ENCODE peak calls at places on chromosome 9, in four cellular contexts. One of them, this sample, is unnamed.

GRCh38 chr9:115757461-115757860 is 396.1 kb upstream of the PAPPA start:
- DNase-seq in WTC11: no peak
- DNase-seq in HepG2: no peak
- DNase-seq in K562: no peak
- DNase-seq in this sample: no peak

GRCh38 chr9:130239741-130240241 is 25.8 kb upstream of the HMCN2 start:
- DNase-seq in WTC11: no peak
- DNase-seq in HepG2: no peak
- DNase-seq in K562: no peak
- DNase-seq in this sample: no peak

GRCh38 chr9:117046666-117047327 is 359.7 kb downstream of the TRIM32 start:
- DNase-seq in WTC11: no peak
- DNase-seq in HepG2: no peak
- DNase-seq in K562: no peak
- DNase-seq in this sample: no peak

GRCh38 chr9:130026583-130027427 is 16.2 kb downstream of the FNBP1 start:
- DNase-seq in WTC11: no peak
- DNase-seq in HepG2: no peak
- DNase-seq in K562: no peak
- DNase-seq in this sample: no peak

GRCh38 chr9:123807241-123807640 is 122.7 kb downstream of the DENND1A start:
- DNase-seq in WTC11: no peak
- DNase-seq in HepG2: no peak
- DNase-seq in K562: no peak
- DNase-seq in this sample: no peak

GRCh38 chr9:105681724-105682123 is 12.6 kb upstream of the TMEM38B start:
- DNase-seq in WTC11: no peak
- DNase-seq in HepG2: no peak
- DNase-seq in K562: peak; percentile 82
- DNase-seq in this sample: no peak

GRCh38 chr9:95669253-95669652 is 152.5 kb upstream of the PTCH1 start:
- DNase-seq in WTC11: no peak
- DNase-seq in HepG2: no peak
- DNase-seq in K562: no peak
- DNase-seq in this sample: no peak

GRCh38 chr9:37611961-37612360 is 19.6 kb upstream of the TOMM5 start:
- DNase-seq in WTC11: no peak
- DNase-seq in HepG2: no peak
- DNase-seq in K562: no peak
- DNase-seq in this sample: no peak

GRCh38 chr9:115540091-115540490 is 422.1 kb upstream of the TNC start:
- DNase-seq in WTC11: no peak
- DNase-seq in HepG2: no peak
- DNase-seq in K562: no peak
- DNase-seq in this sample: no peak

GRCh38 chr9:63817622-63818518 is 1467.1 kb downstream of the FOXD4L5 start:
- DNase-seq in WTC11: peak; percentile 73
- DNase-seq in HepG2: peak; percentile 10
- DNase-seq in K562: no peak
- DNase-seq in this sample: peak; percentile 47

GRCh38 chr9:91720746-91721705 is 229.0 kb downstream of the ROR2 start:
- DNase-seq in WTC11: no peak
- DNase-seq in HepG2: no peak
- DNase-seq in K562: peak; percentile 13
- DNase-seq in this sample: peak; percentile 53

GRCh38 chr9:82342046-82342445 is 353.5 kb downstream of the SPATA31D1 start:
- DNase-seq in WTC11: no peak
- DNase-seq in HepG2: no peak
- DNase-seq in K562: no peak
- DNase-seq in this sample: no peak

GRCh38 chr9:1880038-1880565 is 135.0 kb upstream of the SMARCA2 start:
- DNase-seq in WTC11: no peak
- DNase-seq in HepG2: no peak
- DNase-seq in K562: no peak
- DNase-seq in this sample: no peak

GRCh38 chr9:6384732-6385131 is 28.3 kb upstream of the UHRF2 start:
- DNase-seq in WTC11: no peak
- DNase-seq in HepG2: no peak
- DNase-seq in K562: peak; percentile 17
- DNase-seq in this sample: no peak

GRCh38 chr9:136829412-136829811 is 12.9 kb upstream of the AJM1 start:
- DNase-seq in WTC11: peak; percentile 10
- DNase-seq in HepG2: no peak
- DNase-seq in K562: no peak
- DNase-seq in this sample: no peak
- TF ChIP-seq FOXJ3 in WTC11: no peak
- TF ChIP-seq FOXJ3 in HepG2: no peak
- TF ChIP-seq FOXJ3 in K562: no peak
- TF ChIP-seq FOXJ3 in this sample: no peak

DNA sequence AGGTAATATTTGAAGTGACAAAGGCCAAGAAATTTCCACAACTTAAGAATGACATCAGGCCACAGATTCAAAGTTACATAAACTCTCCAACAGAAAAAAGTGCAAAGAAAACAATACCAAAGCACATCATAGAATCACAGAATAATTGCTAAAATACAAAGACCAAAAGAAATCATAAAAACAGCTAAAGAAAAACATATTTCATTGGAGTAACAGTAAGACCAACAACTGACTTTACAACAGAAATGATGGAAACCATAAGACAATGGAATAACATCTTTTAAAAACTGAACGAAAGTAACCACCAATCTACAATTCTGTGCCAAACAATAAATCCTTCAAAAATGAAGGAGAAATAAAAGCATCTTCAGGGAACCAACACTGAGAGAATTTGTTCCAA is 38.3 kb downstream of the ZDHHC21 start:
- DNase-seq in WTC11: no peak
- DNase-seq in HepG2: no peak
- DNase-seq in K562: no peak
- DNase-seq in this sample: no peak
- TF ChIP-seq FOXJ3 in WTC11: no peak
- TF ChIP-seq FOXJ3 in HepG2: no peak
- TF ChIP-seq FOXJ3 in K562: no peak
- TF ChIP-seq FOXJ3 in this sample: no peak

GRCh38 chr9:126523621-126524111 is 90.1 kb upstream of the LMX1B start:
- DNase-seq in WTC11: no peak
- DNase-seq in HepG2: no peak
- DNase-seq in K562: no peak
- DNase-seq in this sample: peak; percentile 24
- TF ChIP-seq FOXJ3 in WTC11: no peak
- TF ChIP-seq FOXJ3 in HepG2: no peak
- TF ChIP-seq FOXJ3 in K562: no peak
- TF ChIP-seq FOXJ3 in this sample: no peak

GRCh38 chr9:134589748-134590147 is 51.9 kb upstream of the COL5A1 start:
- DNase-seq in WTC11: no peak
- DNase-seq in HepG2: no peak
- DNase-seq in K562: no peak
- DNase-seq in this sample: no peak

GRCh38 chr9:134585021-134585561 is 56.5 kb upstream of the COL5A1 start:
- DNase-seq in WTC11: no peak
- DNase-seq in HepG2: no peak
- DNase-seq in K562: no peak
- DNase-seq in this sample: no peak

GRCh38 chr9:134591082-134591571 is 50.5 kb upstream of the COL5A1 start:
- DNase-seq in WTC11: no peak
- DNase-seq in HepG2: no peak
- DNase-seq in K562: no peak
- DNase-seq in this sample: no peak

GRCh38 chr9:134590240-134591081 is 51.1 kb upstream of the COL5A1 start:
- DNase-seq in WTC11: no peak
- DNase-seq in HepG2: peak; percentile 24
- DNase-seq in K562: no peak
- DNase-seq in this sample: no peak

DNA sequence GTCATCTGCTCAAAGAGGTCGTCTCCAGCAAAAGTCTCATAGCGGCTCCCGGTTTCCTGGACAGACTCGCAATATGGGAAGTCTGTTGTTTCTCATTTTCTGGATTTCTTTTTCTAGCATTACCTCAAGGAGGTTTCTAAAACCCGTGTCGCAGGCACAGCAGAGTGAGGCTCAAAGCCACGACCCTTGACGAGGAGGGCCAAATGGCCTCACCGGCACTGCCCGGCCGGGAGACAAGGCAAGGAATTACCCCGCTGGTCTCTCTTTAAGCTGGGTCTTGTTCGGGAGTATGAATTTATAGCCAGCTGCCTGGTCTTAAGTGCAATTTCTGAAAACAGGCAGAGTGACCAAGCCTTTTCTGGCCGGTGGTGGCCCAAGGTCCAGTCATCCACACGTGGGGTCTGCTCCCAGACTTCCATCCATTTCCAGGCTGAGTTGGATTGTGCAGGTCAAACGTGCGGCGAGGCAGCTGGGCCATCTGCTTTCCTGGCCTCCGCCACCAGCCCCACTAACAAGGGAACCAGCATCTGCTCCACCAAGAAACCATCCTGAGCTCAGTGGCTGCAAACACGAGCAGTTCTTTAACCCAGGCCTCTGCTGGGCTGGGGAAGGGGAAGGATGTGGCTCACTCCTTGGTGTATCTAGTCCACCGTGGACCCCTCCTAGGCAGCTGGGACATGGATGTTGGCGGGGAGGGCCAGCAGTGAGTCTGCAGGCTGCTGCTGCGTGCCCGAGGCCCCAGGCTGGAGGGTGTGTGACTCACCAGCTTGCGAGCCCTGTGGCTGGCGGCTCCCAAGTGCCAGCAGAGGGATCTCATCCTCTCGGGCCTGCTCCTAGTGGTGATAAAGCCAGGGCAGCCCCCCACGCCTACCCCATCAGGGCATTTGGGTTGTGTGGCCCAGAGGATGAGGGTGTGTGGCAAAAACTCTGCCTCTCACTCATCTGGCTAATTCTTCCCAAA is 55.6 kb upstream of the COL5A1 start:
- DNase-seq in WTC11: no peak
- DNase-seq in HepG2: no peak
- DNase-seq in K562: no peak
- DNase-seq in this sample: no peak
- TF ChIP-seq FOXJ3 in WTC11: no peak
- TF ChIP-seq FOXJ3 in HepG2: no peak
- TF ChIP-seq FOXJ3 in K562: no peak
- TF ChIP-seq FOXJ3 in this sample: no peak

GRCh38 chr9:112487799-112488345 is 1.2 kb downstream of the KIAA1958 start:
- DNase-seq in WTC11: no peak
- DNase-seq in HepG2: no peak
- DNase-seq in K562: peak; percentile 25
- DNase-seq in this sample: peak; percentile 35

GRCh38 chr9:112487008-112487798 is 576 bp downstream of the KIAA1958 start:
- DNase-seq in WTC11: peak; percentile 67
- DNase-seq in HepG2: peak; percentile 20
- DNase-seq in K562: peak; percentile 73
- DNase-seq in this sample: peak; percentile 82

GRCh38 chr9:112489876-112490661 is 3.4 kb downstream of the KIAA1958 start:
- DNase-seq in WTC11: no peak
- DNase-seq in HepG2: peak; percentile 45
- DNase-seq in K562: no peak
- DNase-seq in this sample: peak; percentile 28

GRCh38 chr9:112486221-112487007 is at the start of gene KIAA1958:
- DNase-seq in WTC11: peak; percentile 83
- DNase-seq in HepG2: peak; percentile 81
- DNase-seq in K562: peak; percentile 95
- DNase-seq in this sample: peak; percentile 96

GRCh38 chr9:112489039-112489546 is 2.5 kb downstream of the KIAA1958 start:
- DNase-seq in WTC11: no peak
- DNase-seq in HepG2: peak; percentile 46
- DNase-seq in K562: peak; percentile 29
- DNase-seq in this sample: no peak
- TF ChIP-seq FOXJ3 in WTC11: no peak
- TF ChIP-seq FOXJ3 in HepG2: no peak
- TF ChIP-seq FOXJ3 in K562: no peak
- TF ChIP-seq FOXJ3 in this sample: no peak

GRCh38 chr9:98879958-98880300 is 63.8 kb upstream of the COL15A1 start:
- DNase-seq in WTC11: no peak
- DNase-seq in HepG2: no peak
- DNase-seq in K562: no peak
- DNase-seq in this sample: no peak

GRCh38 chr9:98880311-98881015 is 63.2 kb upstream of the COL15A1 start:
- DNase-seq in WTC11: no peak
- DNase-seq in HepG2: no peak
- DNase-seq in K562: no peak
- DNase-seq in this sample: no peak

GRCh38 chr9:98881836-98882568 is 61.7 kb upstream of the COL15A1 start:
- DNase-seq in WTC11: no peak
- DNase-seq in HepG2: no peak
- DNase-seq in K562: no peak
- DNase-seq in this sample: no peak

GRCh38 chr9:98882569-98882923 is 61.2 kb upstream of the COL15A1 start:
- DNase-seq in WTC11: no peak
- DNase-seq in HepG2: no peak
- DNase-seq in K562: no peak
- DNase-seq in this sample: no peak

GRCh38 chr9:98881356-98881755 is 62.4 kb upstream of the COL15A1 start:
- DNase-seq in WTC11: no peak
- DNase-seq in HepG2: no peak
- DNase-seq in K562: no peak
- DNase-seq in this sample: no peak
- TF ChIP-seq FOXJ3 in WTC11: no peak
- TF ChIP-seq FOXJ3 in HepG2: no peak
- TF ChIP-seq FOXJ3 in K562: no peak
- TF ChIP-seq FOXJ3 in this sample: no peak

DNA sequence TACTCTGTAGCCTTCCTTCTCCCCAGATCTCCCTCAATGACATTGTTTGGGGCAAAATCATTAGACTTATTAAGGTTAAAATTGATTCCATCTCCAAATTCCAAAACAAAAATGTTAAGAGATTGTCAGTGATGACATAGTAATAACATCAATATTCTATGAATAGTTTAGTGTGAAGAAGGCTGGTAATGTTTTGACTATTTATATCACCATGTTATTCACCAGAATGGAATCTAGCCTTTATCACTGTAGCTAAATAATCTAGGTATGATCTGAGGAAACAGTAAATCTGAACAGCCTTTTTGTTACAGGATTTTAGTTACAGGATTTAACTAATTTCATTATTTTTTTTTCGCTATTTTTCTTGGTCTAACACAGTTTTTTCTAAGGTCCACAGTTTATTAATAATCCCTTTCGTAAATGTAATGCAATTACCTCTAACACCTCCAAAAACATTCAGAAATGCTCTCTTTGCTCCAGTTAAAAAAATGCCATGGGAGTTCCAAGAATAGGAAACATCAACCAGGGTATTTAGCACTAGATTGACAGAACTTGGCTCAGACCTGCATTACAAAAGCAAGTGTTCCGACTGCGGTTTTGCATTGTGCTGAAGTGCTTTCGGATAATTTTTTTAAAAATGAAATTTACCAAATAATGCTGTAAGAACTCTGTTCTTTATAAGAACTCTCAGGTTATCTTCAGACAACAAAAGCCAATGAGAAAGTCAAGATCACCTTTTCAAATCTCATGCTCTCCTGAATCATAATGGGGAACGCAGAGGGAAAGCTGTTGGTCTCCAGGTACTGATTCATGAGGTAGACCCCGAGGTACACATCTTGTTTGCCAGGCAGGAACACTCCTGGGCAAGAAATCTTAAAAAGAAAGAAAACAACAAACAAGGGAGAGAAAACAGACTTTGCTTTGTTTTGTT is 664 bp upstream of the PLPP6 start:
- DNase-seq in WTC11: no peak
- DNase-seq in HepG2: no peak
- DNase-seq in K562: no peak
- DNase-seq in this sample: no peak
- TF ChIP-seq FOXJ3 in WTC11: no peak
- TF ChIP-seq FOXJ3 in HepG2: no peak
- TF ChIP-seq FOXJ3 in K562: no peak
- TF ChIP-seq FOXJ3 in this sample: no peak